ENCODE peak calls at places on chromosome 16, in seven cellular contexts. One of them, this sample, is unnamed.

GRCh38 chr16:65600629-65601028 is 478.8 kb upstream of the CDH11 start:
- DNase-seq in NCI-H510A: no peak
- DNase-seq in activated CD4-positive, alpha-beta T cell treated with anti-CD3 and anti-CD28 coated beads for 24 hours: no peak
- DNase-seq in tibial nerve: no peak
- DNase-seq in endothelial cell: no peak
- DNase-seq in HFFc6: peak
- DNase-seq in stimulated activated CD8-positive, alpha-beta memory T cell treated with anti-CD3 and anti-CD28 coated beads, Interleukin-15, amount 100 ng/mL, for 4 hours: no peak
- DNase-seq in this sample: no peak

GRCh38 chr16:85279402-85279801 is 167.1 kb upstream of the CIBAR2 start:
- DNase-seq in HFFc6: no peak
- DNase-seq in stimulated activated CD8-positive, alpha-beta memory T cell treated with anti-CD3 and anti-CD28 coated beads, Interleukin-15, amount 100 ng/mL, for 4 hours: no peak
- DNase-seq in activated CD4-positive, alpha-beta T cell treated with anti-CD3 and anti-CD28 coated beads for 24 hours: no peak
- DNase-seq in tibial nerve: no peak
- DNase-seq in NCI-H510A: no peak
- DNase-seq in endothelial cell: no peak
- DNase-seq in this sample: no peak

GRCh38 chr16:50302472-50303005 is 36.2 kb downstream of the ADCY7 start:
- DNase-seq in HFFc6: no peak
- DNase-seq in tibial nerve: no peak
- DNase-seq in activated CD4-positive, alpha-beta T cell treated with anti-CD3 and anti-CD28 coated beads for 24 hours: no peak
- DNase-seq in stimulated activated CD8-positive, alpha-beta memory T cell treated with anti-CD3 and anti-CD28 coated beads, Interleukin-15, amount 100 ng/mL, for 4 hours: no peak
- DNase-seq in NCI-H510A: no peak
- DNase-seq in endothelial cell: no peak
- DNase-seq in this sample: no peak

GRCh38 chr16:25633549-25633948 is 58.2 kb upstream of the HS3ST4 start:
- DNase-seq in endothelial cell: no peak
- DNase-seq in activated CD4-positive, alpha-beta T cell treated with anti-CD3 and anti-CD28 coated beads for 24 hours: no peak
- DNase-seq in HFFc6: no peak
- DNase-seq in tibial nerve: no peak
- DNase-seq in NCI-H510A: no peak
- DNase-seq in stimulated activated CD8-positive, alpha-beta memory T cell treated with anti-CD3 and anti-CD28 coated beads, Interleukin-15, amount 100 ng/mL, for 4 hours: no peak
- DNase-seq in this sample: no peak

GRCh38 chr16:87317766-87318121 is 552 bp upstream of the C16orf95 start:
- DNase-seq in endothelial cell: peak
- DNase-seq in activated CD4-positive, alpha-beta T cell treated with anti-CD3 and anti-CD28 coated beads for 24 hours: peak
- DNase-seq in NCI-H510A: no peak
- DNase-seq in stimulated activated CD8-positive, alpha-beta memory T cell treated with anti-CD3 and anti-CD28 coated beads, Interleukin-15, amount 100 ng/mL, for 4 hours: no peak
- DNase-seq in tibial nerve: no peak
- DNase-seq in HFFc6: peak
- DNase-seq in this sample: no peak

GRCh38 chr16:56451753-56452689 is 667 bp downstream of the OGFOD1 start:
- DNase-seq in stimulated activated CD8-positive, alpha-beta memory T cell treated with anti-CD3 and anti-CD28 coated beads, Interleukin-15, amount 100 ng/mL, for 4 hours: no peak
- DNase-seq in NCI-H510A: no peak
- DNase-seq in activated CD4-positive, alpha-beta T cell treated with anti-CD3 and anti-CD28 coated beads for 24 hours: no peak
- DNase-seq in endothelial cell: peak
- DNase-seq in HFFc6: peak
- DNase-seq in tibial nerve: no peak
- DNase-seq in this sample: peak

GRCh38 chr16:11202260-11203091 is 53.5 kb downstream of the SOCS1 start:
- DNase-seq in HFFc6: peak
- DNase-seq in stimulated activated CD8-positive, alpha-beta memory T cell treated with anti-CD3 and anti-CD28 coated beads, Interleukin-15, amount 100 ng/mL, for 4 hours: no peak
- DNase-seq in endothelial cell: no peak
- DNase-seq in activated CD4-positive, alpha-beta T cell treated with anti-CD3 and anti-CD28 coated beads for 24 hours: no peak
- DNase-seq in NCI-H510A: no peak
- DNase-seq in tibial nerve: no peak
- DNase-seq in this sample: no peak

GRCh38 chr16:49084628-49085390 is 196.8 kb downstream of the CBLN1 start:
- DNase-seq in endothelial cell: no peak
- DNase-seq in tibial nerve: no peak
- DNase-seq in NCI-H510A: no peak
- DNase-seq in activated CD4-positive, alpha-beta T cell treated with anti-CD3 and anti-CD28 coated beads for 24 hours: no peak
- DNase-seq in stimulated activated CD8-positive, alpha-beta memory T cell treated with anti-CD3 and anti-CD28 coated beads, Interleukin-15, amount 100 ng/mL, for 4 hours: no peak
- DNase-seq in HFFc6: no peak
- DNase-seq in this sample: no peak

GRCh38 chr16:85724126-85724879 is 26.6 kb downstream of the C16orf74 start:
- DNase-seq in activated CD4-positive, alpha-beta T cell treated with anti-CD3 and anti-CD28 coated beads for 24 hours: no peak
- DNase-seq in HFFc6: no peak
- DNase-seq in stimulated activated CD8-positive, alpha-beta memory T cell treated with anti-CD3 and anti-CD28 coated beads, Interleukin-15, amount 100 ng/mL, for 4 hours: no peak
- DNase-seq in endothelial cell: no peak
- DNase-seq in NCI-H510A: no peak
- DNase-seq in tibial nerve: no peak
- DNase-seq in this sample: no peak

GRCh38 chr16:66326995-66327513 is 39.4 kb upstream of the CDH5 start:
- DNase-seq in endothelial cell: no peak
- DNase-seq in HFFc6: no peak
- DNase-seq in stimulated activated CD8-positive, alpha-beta memory T cell treated with anti-CD3 and anti-CD28 coated beads, Interleukin-15, amount 100 ng/mL, for 4 hours: no peak
- DNase-seq in NCI-H510A: peak
- DNase-seq in tibial nerve: no peak
- DNase-seq in activated CD4-positive, alpha-beta T cell treated with anti-CD3 and anti-CD28 coated beads for 24 hours: no peak
- DNase-seq in this sample: peak

GRCh38 chr16:46927273-46927672 is 43.1 kb downstream of the GPT2 start:
- DNase-seq in endothelial cell: no peak
- DNase-seq in NCI-H510A: no peak
- DNase-seq in stimulated activated CD8-positive, alpha-beta memory T cell treated with anti-CD3 and anti-CD28 coated beads, Interleukin-15, amount 100 ng/mL, for 4 hours: no peak
- DNase-seq in tibial nerve: no peak
- DNase-seq in activated CD4-positive, alpha-beta T cell treated with anti-CD3 and anti-CD28 coated beads for 24 hours: no peak
- DNase-seq in HFFc6: no peak
- DNase-seq in this sample: no peak

GRCh38 chr16:49407873-49408565 is 34.4 kb downstream of the C16orf78 start:
- DNase-seq in activated CD4-positive, alpha-beta T cell treated with anti-CD3 and anti-CD28 coated beads for 24 hours: peak
- DNase-seq in stimulated activated CD8-positive, alpha-beta memory T cell treated with anti-CD3 and anti-CD28 coated beads, Interleukin-15, amount 100 ng/mL, for 4 hours: peak
- DNase-seq in endothelial cell: peak
- DNase-seq in HFFc6: peak
- DNase-seq in tibial nerve: peak
- DNase-seq in NCI-H510A: peak
- DNase-seq in this sample: peak

GRCh38 chr16:57041182-57042156 is 50.9 kb upstream of the CPNE2 start:
- DNase-seq in HFFc6: no peak
- DNase-seq in stimulated activated CD8-positive, alpha-beta memory T cell treated with anti-CD3 and anti-CD28 coated beads, Interleukin-15, amount 100 ng/mL, for 4 hours: peak
- DNase-seq in activated CD4-positive, alpha-beta T cell treated with anti-CD3 and anti-CD28 coated beads for 24 hours: peak
- DNase-seq in NCI-H510A: no peak
- DNase-seq in tibial nerve: no peak
- DNase-seq in endothelial cell: no peak
- DNase-seq in this sample: no peak

GRCh38 chr16:72256398-72257048 is 84.6 kb upstream of the PMFBP1 start:
- DNase-seq in activated CD4-positive, alpha-beta T cell treated with anti-CD3 and anti-CD28 coated beads for 24 hours: no peak
- DNase-seq in tibial nerve: no peak
- DNase-seq in HFFc6: peak
- DNase-seq in stimulated activated CD8-positive, alpha-beta memory T cell treated with anti-CD3 and anti-CD28 coated beads, Interleukin-15, amount 100 ng/mL, for 4 hours: no peak
- DNase-seq in endothelial cell: no peak
- DNase-seq in NCI-H510A: no peak
- DNase-seq in this sample: no peak

GRCh38 chr16:74563828-74564263 is 43.1 kb downstream of the GLG1 start:
- DNase-seq in endothelial cell: no peak
- DNase-seq in HFFc6: peak
- DNase-seq in tibial nerve: no peak
- DNase-seq in NCI-H510A: no peak
- DNase-seq in activated CD4-positive, alpha-beta T cell treated with anti-CD3 and anti-CD28 coated beads for 24 hours: no peak
- DNase-seq in stimulated activated CD8-positive, alpha-beta memory T cell treated with anti-CD3 and anti-CD28 coated beads, Interleukin-15, amount 100 ng/mL, for 4 hours: no peak
- DNase-seq in this sample: no peak

GRCh38 chr16:15536813-15537212 is 102.4 kb downstream of the BMERB1 start:
- DNase-seq in tibial nerve: no peak
- DNase-seq in activated CD4-positive, alpha-beta T cell treated with anti-CD3 and anti-CD28 coated beads for 24 hours: no peak
- DNase-seq in stimulated activated CD8-positive, alpha-beta memory T cell treated with anti-CD3 and anti-CD28 coated beads, Interleukin-15, amount 100 ng/mL, for 4 hours: no peak
- DNase-seq in endothelial cell: no peak
- DNase-seq in NCI-H510A: no peak
- DNase-seq in HFFc6: no peak
- DNase-seq in this sample: no peak

GRCh38 chr16:57628782-57629181 is 352 bp downstream of the ADGRG1 start:
- DNase-seq in tibial nerve: no peak
- DNase-seq in NCI-H510A: no peak
- DNase-seq in activated CD4-positive, alpha-beta T cell treated with anti-CD3 and anti-CD28 coated beads for 24 hours: no peak
- DNase-seq in HFFc6: no peak
- DNase-seq in stimulated activated CD8-positive, alpha-beta memory T cell treated with anti-CD3 and anti-CD28 coated beads, Interleukin-15, amount 100 ng/mL, for 4 hours: no peak
- DNase-seq in endothelial cell: no peak
- DNase-seq in this sample: no peak

GRCh38 chr16:4511441-4512082 is 27.0 kb downstream of the CDIP1 start:
- DNase-seq in HFFc6: peak
- DNase-seq in tibial nerve: no peak
- DNase-seq in activated CD4-positive, alpha-beta T cell treated with anti-CD3 and anti-CD28 coated beads for 24 hours: no peak
- DNase-seq in stimulated activated CD8-positive, alpha-beta memory T cell treated with anti-CD3 and anti-CD28 coated beads, Interleukin-15, amount 100 ng/mL, for 4 hours: no peak
- DNase-seq in NCI-H510A: no peak
- DNase-seq in endothelial cell: peak
- DNase-seq in this sample: peak

GRCh38 chr16:57134982-57135381 is 42.6 kb downstream of the CPNE2 start:
- DNase-seq in endothelial cell: no peak
- DNase-seq in stimulated activated CD8-positive, alpha-beta memory T cell treated with anti-CD3 and anti-CD28 coated beads, Interleukin-15, amount 100 ng/mL, for 4 hours: no peak
- DNase-seq in NCI-H510A: peak
- DNase-seq in tibial nerve: no peak
- DNase-seq in HFFc6: no peak
- DNase-seq in activated CD4-positive, alpha-beta T cell treated with anti-CD3 and anti-CD28 coated beads for 24 hours: no peak
- DNase-seq in this sample: no peak

GRCh38 chr16:14527411-14528044 is 102.5 kb downstream of the PARN start:
- DNase-seq in NCI-H510A: no peak
- DNase-seq in tibial nerve: peak
- DNase-seq in HFFc6: no peak
- DNase-seq in activated CD4-positive, alpha-beta T cell treated with anti-CD3 and anti-CD28 coated beads for 24 hours: no peak
- DNase-seq in stimulated activated CD8-positive, alpha-beta memory T cell treated with anti-CD3 and anti-CD28 coated beads, Interleukin-15, amount 100 ng/mL, for 4 hours: no peak
- DNase-seq in endothelial cell: no peak
- DNase-seq in this sample: no peak

GRCh38 chr16:81463296-81463890 is 18.8 kb downstream of the CMIP start:
- DNase-seq in NCI-H510A: no peak
- DNase-seq in activated CD4-positive, alpha-beta T cell treated with anti-CD3 and anti-CD28 coated beads for 24 hours: no peak
- DNase-seq in endothelial cell: no peak
- DNase-seq in stimulated activated CD8-positive, alpha-beta memory T cell treated with anti-CD3 and anti-CD28 coated beads, Interleukin-15, amount 100 ng/mL, for 4 hours: no peak
- DNase-seq in HFFc6: no peak
- DNase-seq in tibial nerve: no peak
- DNase-seq in this sample: no peak